ENCODE peak calls at places on chromosomes 3 and 15, in seven cellular contexts. T is stimulated activated CD4-positive, alpha-beta T cell treated with anti-CD3 and anti-CD28 coated beads, TNF-alpha, amount 100 ng/mL, for 4 hours; Y is substantia nigra; Z is T-helper 1 cell; I is HT1080; B is kidney epithelial cell; L is stimulated activated CD8-positive, alpha-beta memory T cell treated with anti-CD3 and anti-CD28 coated beads, Interleukin-7, amount 100 ng/mL, for 24 hours. X is an unnamed sample.

GRCh38 chr15:76274226-76274625 is 37.0 kb downstream of the ETFA start:
- DNase-seq in B (no peak), I (no peak), Y (no peak), L (no peak), T (no peak), Z (no peak), X (no peak)

GRCh38 chr3:141465221-141465620 is 21.6 kb upstream of the RASA2 start:
- DNase-seq in Z (no peak), L (no peak), B (no peak), I (no peak), Y (no peak), T (no peak), X (no peak)

GRCh38 chr15:68525815-68526214 is 53.0 kb upstream of the CORO2B start:
- DNase-seq in Y (no peak), L (no peak), I (no peak), B (no peak), Z (no peak), T (no peak), X (no peak)

GRCh38 chr3:186108106-186108940 is 566 bp downstream of the ETV5 start:
- DNase-seq in I (peak; percentile 61), T (peak; percentile 4), L (no peak), Z (no peak), B (no peak), Y (no peak), X (peak; percentile 37)

GRCh38 chr3:66000506-66000905 is 38.2 kb downstream of the MAGI1 start:
- DNase-seq in Z (no peak), T (no peak), L (no peak), I (no peak), B (no peak), Y (no peak), X (no peak)

GRCh38 chr3:67018789-67019525 is 20.9 kb downstream of the KBTBD8 start:
- DNase-seq in L (no peak), I (no peak), Y (no peak), Z (no peak), B (no peak), T (no peak), X (no peak)

GRCh38 chr3:156630081-156630772 is 44.2 kb upstream of the TIPARP start:
- DNase-seq in Y (no peak), Z (no peak), L (no peak), T (no peak), B (no peak), I (peak; percentile 83), X (no peak)

GRCh38 chr15:65550681-65551098 is 20.4 kb downstream of the HACD3 start:
- DNase-seq in L (no peak), B (no peak), Y (no peak), I (no peak), Z (no peak), T (no peak), X (no peak)

GRCh38 chr3:168024537-168024941 is 71.2 kb downstream of the GOLIM4 start:
- DNase-seq in T (no peak), L (no peak), B (peak; percentile 50), Z (no peak), Y (no peak), I (peak; percentile 100), X (no peak)

GRCh38 chr3:65035231-65035630 is 347.4 kb upstream of the ADAMTS9 start:
- DNase-seq in B (no peak), Z (no peak), L (no peak), T (no peak), I (no peak), Y (no peak), X (no peak)

GRCh38 chr3:81684739-81685395 is 76.6 kb downstream of the GBE1 start:
- DNase-seq in Y (no peak), I (peak; percentile 27), Z (no peak), L (no peak), T (no peak), B (peak; percentile 72), X (no peak)

GRCh38 chr15:77032647-77033416 is 37.9 kb downstream of the PSTPIP1 start:
- DNase-seq in L (no peak), I (no peak), Z (no peak), Y (no peak), B (no peak), T (no peak), X (no peak)

GRCh38 chr3:47016934-47017435 is 37.5 kb downstream of the NBEAL2 start:
- DNase-seq in T (no peak), L (no peak), Z (no peak), B (peak; percentile 72), I (peak; percentile 97), Y (no peak), X (no peak)

GRCh38 chr15:77552066-77552465 is 80.6 kb downstream of the LINGO1 start:
- DNase-seq in I (no peak), B (no peak), L (no peak), Z (no peak), Y (no peak), T (no peak), X (no peak)

GRCh38 chr3:113634782-113635474 is 61.5 kb downstream of the USF3 start:
- DNase-seq in L (no peak), Z (no peak), Y (no peak), I (no peak), T (no peak), B (no peak), X (no peak)

GRCh38 chr3:25156526-25157075 is 271.5 kb upstream of the RARB start:
- DNase-seq in Y (no peak), T (no peak), I (peak; percentile 65), B (peak; percentile 49), L (no peak), Z (no peak), X (no peak)

GRCh38 chr15:42490246-42490742 is 647 bp downstream of the ZNF106 start:
- DNase-seq in L (no peak), B (no peak), I (no peak), Y (no peak), Z (no peak), T (no peak), X (no peak)

GRCh38 chr3:169147246-169148008 is 516.1 kb downstream of the MECOM start:
- DNase-seq in Z (no peak), I (no peak), B (peak; percentile 29), T (no peak), Y (no peak), L (no peak), X (peak; percentile 14)